ENCODE peak calls at places on chromosomes 2 and 18, in nine cellular contexts. One of them, this sample, is unnamed.

GRCh38 chr18:35526476-35527120 is 28.8 kb upstream of the INO80C start:
- DNase-seq in SHP77: no peak
- DNase-seq in A172: no peak
- DNase-seq in AG09319: no peak
- DNase-seq in activated T-cell treated with anti-CD3 and anti-CD28 coated beads, Interleukin-2, amount 50 U/mL, for 1 hour: no peak
- DNase-seq in dorsolateral prefrontal cortex: no peak
- DNase-seq in LoVo: no peak
- DNase-seq in NCI-H446 treated with DMSO at 0.1 percent for 48 hours: no peak
- DNase-seq in frontal cortex: no peak
- DNase-seq in this sample: no peak

GRCh38 chr2:156459720-156460119 is 23.5 kb downstream of the GPD2 start:
- DNase-seq in SHP77: no peak
- DNase-seq in dorsolateral prefrontal cortex: no peak
- DNase-seq in NCI-H446 treated with DMSO at 0.1 percent for 48 hours: no peak
- DNase-seq in LoVo: no peak
- DNase-seq in activated T-cell treated with anti-CD3 and anti-CD28 coated beads, Interleukin-2, amount 50 U/mL, for 1 hour: no peak
- DNase-seq in A172: no peak
- DNase-seq in frontal cortex: no peak
- DNase-seq in AG09319: no peak
- DNase-seq in this sample: no peak

GRCh38 chr18:70454705-70455322 is 166.0 kb downstream of the SOCS6 start:
- DNase-seq in LoVo: peak; percentile 66
- DNase-seq in SHP77: peak; percentile 48
- DNase-seq in AG09319: peak; percentile 24
- DNase-seq in NCI-H446 treated with DMSO at 0.1 percent for 48 hours: no peak
- DNase-seq in dorsolateral prefrontal cortex: no peak
- DNase-seq in activated T-cell treated with anti-CD3 and anti-CD28 coated beads, Interleukin-2, amount 50 U/mL, for 1 hour: no peak
- DNase-seq in frontal cortex: no peak
- DNase-seq in A172: peak; percentile 62
- DNase-seq in this sample: peak; percentile 73

GRCh38 chr18:2655954-2656236 is 369 bp downstream of the SMCHD1 start:
- DNase-seq in AG09319: no peak
- DNase-seq in A172: no peak
- DNase-seq in activated T-cell treated with anti-CD3 and anti-CD28 coated beads, Interleukin-2, amount 50 U/mL, for 1 hour: no peak
- DNase-seq in SHP77: no peak
- DNase-seq in frontal cortex: no peak
- DNase-seq in NCI-H446 treated with DMSO at 0.1 percent for 48 hours: no peak
- DNase-seq in LoVo: no peak
- DNase-seq in dorsolateral prefrontal cortex: no peak
- DNase-seq in this sample: no peak

GRCh38 chr18:9824474-9824832 is 61.3 kb upstream of the TXNDC2 start:
- DNase-seq in frontal cortex: no peak
- DNase-seq in NCI-H446 treated with DMSO at 0.1 percent for 48 hours: no peak
- DNase-seq in A172: no peak
- DNase-seq in dorsolateral prefrontal cortex: no peak
- DNase-seq in SHP77: no peak
- DNase-seq in AG09319: peak; percentile 64
- DNase-seq in activated T-cell treated with anti-CD3 and anti-CD28 coated beads, Interleukin-2, amount 50 U/mL, for 1 hour: no peak
- DNase-seq in LoVo: peak; percentile 51
- DNase-seq in this sample: no peak

GRCh38 chr2:28408764-28409599 is 16.3 kb downstream of the FOSL2 start:
- DNase-seq in NCI-H446 treated with DMSO at 0.1 percent for 48 hours: no peak
- DNase-seq in LoVo: peak; percentile 66
- DNase-seq in AG09319: no peak
- DNase-seq in A172: peak; percentile 100
- DNase-seq in SHP77: no peak
- DNase-seq in dorsolateral prefrontal cortex: no peak
- DNase-seq in frontal cortex: no peak
- DNase-seq in activated T-cell treated with anti-CD3 and anti-CD28 coated beads, Interleukin-2, amount 50 U/mL, for 1 hour: peak; percentile 68
- DNase-seq in this sample: no peak

GRCh38 chr2:43331428-43331827 is 105.0 kb upstream of the ZFP36L2 start:
- DNase-seq in LoVo: no peak
- DNase-seq in AG09319: no peak
- DNase-seq in activated T-cell treated with anti-CD3 and anti-CD28 coated beads, Interleukin-2, amount 50 U/mL, for 1 hour: no peak
- DNase-seq in SHP77: no peak
- DNase-seq in frontal cortex: no peak
- DNase-seq in dorsolateral prefrontal cortex: no peak
- DNase-seq in A172: no peak
- DNase-seq in NCI-H446 treated with DMSO at 0.1 percent for 48 hours: no peak
- DNase-seq in this sample: no peak

GRCh38 chr2:128306931-128307460 is 11.7 kb downstream of the HS6ST1 start:
- DNase-seq in A172: no peak
- DNase-seq in dorsolateral prefrontal cortex: peak; percentile 28
- DNase-seq in SHP77: no peak
- DNase-seq in frontal cortex: no peak
- DNase-seq in AG09319: no peak
- DNase-seq in activated T-cell treated with anti-CD3 and anti-CD28 coated beads, Interleukin-2, amount 50 U/mL, for 1 hour: no peak
- DNase-seq in NCI-H446 treated with DMSO at 0.1 percent for 48 hours: no peak
- DNase-seq in LoVo: no peak
- DNase-seq in this sample: no peak

GRCh38 chr2:239285071-239285931 is 115.5 kb downstream of the HDAC4 start:
- DNase-seq in NCI-H446 treated with DMSO at 0.1 percent for 48 hours: no peak
- DNase-seq in A172: no peak
- DNase-seq in LoVo: peak; percentile 6
- DNase-seq in AG09319: no peak
- DNase-seq in frontal cortex: no peak
- DNase-seq in SHP77: no peak
- DNase-seq in dorsolateral prefrontal cortex: peak; percentile 54
- DNase-seq in activated T-cell treated with anti-CD3 and anti-CD28 coated beads, Interleukin-2, amount 50 U/mL, for 1 hour: peak; percentile 54
- DNase-seq in this sample: no peak

GRCh38 chr2:69184224-69184623 is 171.2 kb downstream of the ANTXR1 start:
- DNase-seq in NCI-H446 treated with DMSO at 0.1 percent for 48 hours: no peak
- DNase-seq in A172: no peak
- DNase-seq in activated T-cell treated with anti-CD3 and anti-CD28 coated beads, Interleukin-2, amount 50 U/mL, for 1 hour: no peak
- DNase-seq in dorsolateral prefrontal cortex: no peak
- DNase-seq in frontal cortex: no peak
- DNase-seq in AG09319: peak; percentile 59
- DNase-seq in SHP77: no peak
- DNase-seq in LoVo: no peak
- DNase-seq in this sample: no peak

GRCh38 chr2:233142355-233142897 is 82.3 kb downstream of the INPP5D start:
- DNase-seq in NCI-H446 treated with DMSO at 0.1 percent for 48 hours: no peak
- DNase-seq in dorsolateral prefrontal cortex: no peak
- DNase-seq in SHP77: no peak
- DNase-seq in LoVo: no peak
- DNase-seq in AG09319: no peak
- DNase-seq in A172: no peak
- DNase-seq in activated T-cell treated with anti-CD3 and anti-CD28 coated beads, Interleukin-2, amount 50 U/mL, for 1 hour: no peak
- DNase-seq in frontal cortex: no peak
- DNase-seq in this sample: no peak

GRCh38 chr2:74405994-74406583 is 15.3 kb downstream of the C2orf81 start:
- DNase-seq in frontal cortex: no peak
- DNase-seq in A172: peak; percentile 80
- DNase-seq in LoVo: no peak
- DNase-seq in AG09319: no peak
- DNase-seq in SHP77: no peak
- DNase-seq in dorsolateral prefrontal cortex: no peak
- DNase-seq in activated T-cell treated with anti-CD3 and anti-CD28 coated beads, Interleukin-2, amount 50 U/mL, for 1 hour: no peak
- DNase-seq in NCI-H446 treated with DMSO at 0.1 percent for 48 hours: no peak
- DNase-seq in this sample: no peak

GRCh38 chr2:208948073-208948472 is 475.8 kb upstream of the MAP2 start:
- DNase-seq in NCI-H446 treated with DMSO at 0.1 percent for 48 hours: no peak
- DNase-seq in AG09319: no peak
- DNase-seq in activated T-cell treated with anti-CD3 and anti-CD28 coated beads, Interleukin-2, amount 50 U/mL, for 1 hour: no peak
- DNase-seq in SHP77: no peak
- DNase-seq in frontal cortex: no peak
- DNase-seq in A172: no peak
- DNase-seq in dorsolateral prefrontal cortex: no peak
- DNase-seq in LoVo: no peak
- DNase-seq in this sample: no peak

GRCh38 chr2:9240745-9241144 is 34.1 kb downstream of the ASAP2 start:
- DNase-seq in NCI-H446 treated with DMSO at 0.1 percent for 48 hours: no peak
- DNase-seq in A172: peak; percentile 22
- DNase-seq in AG09319: no peak
- DNase-seq in SHP77: no peak
- DNase-seq in LoVo: peak; percentile 24
- DNase-seq in activated T-cell treated with anti-CD3 and anti-CD28 coated beads, Interleukin-2, amount 50 U/mL, for 1 hour: no peak
- DNase-seq in frontal cortex: no peak
- DNase-seq in dorsolateral prefrontal cortex: no peak
- DNase-seq in this sample: no peak

GRCh38 chr2:12457831-12458230 is 258.9 kb upstream of the TRIB2 start:
- DNase-seq in frontal cortex: no peak
- DNase-seq in dorsolateral prefrontal cortex: no peak
- DNase-seq in NCI-H446 treated with DMSO at 0.1 percent for 48 hours: no peak
- DNase-seq in activated T-cell treated with anti-CD3 and anti-CD28 coated beads, Interleukin-2, amount 50 U/mL, for 1 hour: no peak
- DNase-seq in A172: no peak
- DNase-seq in SHP77: peak; percentile 59
- DNase-seq in LoVo: no peak
- DNase-seq in AG09319: no peak
- DNase-seq in this sample: no peak

GRCh38 chr2:141959941-141960340 is 170.9 kb downstream of the LRP1B start:
- DNase-seq in NCI-H446 treated with DMSO at 0.1 percent for 48 hours: no peak
- DNase-seq in AG09319: no peak
- DNase-seq in frontal cortex: no peak
- DNase-seq in A172: no peak
- DNase-seq in LoVo: no peak
- DNase-seq in activated T-cell treated with anti-CD3 and anti-CD28 coated beads, Interleukin-2, amount 50 U/mL, for 1 hour: no peak
- DNase-seq in SHP77: no peak
- DNase-seq in dorsolateral prefrontal cortex: no peak
- DNase-seq in this sample: no peak

GRCh38 chr2:13009027-13009426 is 292.3 kb downstream of the TRIB2 start:
- DNase-seq in frontal cortex: no peak
- DNase-seq in SHP77: no peak
- DNase-seq in activated T-cell treated with anti-CD3 and anti-CD28 coated beads, Interleukin-2, amount 50 U/mL, for 1 hour: no peak
- DNase-seq in dorsolateral prefrontal cortex: no peak
- DNase-seq in AG09319: no peak
- DNase-seq in NCI-H446 treated with DMSO at 0.1 percent for 48 hours: no peak
- DNase-seq in A172: peak; percentile 13
- DNase-seq in LoVo: no peak
- DNase-seq in this sample: no peak

GRCh38 chr2:29612568-29612967 is 308.8 kb downstream of the ALK start:
- DNase-seq in AG09319: no peak
- DNase-seq in activated T-cell treated with anti-CD3 and anti-CD28 coated beads, Interleukin-2, amount 50 U/mL, for 1 hour: no peak
- DNase-seq in A172: no peak
- DNase-seq in SHP77: no peak
- DNase-seq in dorsolateral prefrontal cortex: no peak
- DNase-seq in NCI-H446 treated with DMSO at 0.1 percent for 48 hours: no peak
- DNase-seq in frontal cortex: no peak
- DNase-seq in LoVo: no peak
- DNase-seq in this sample: no peak

GRCh38 chr2:19525313-19525712 is 166.9 kb upstream of the OSR1 start:
- DNase-seq in AG09319: no peak
- DNase-seq in SHP77: no peak
- DNase-seq in A172: no peak
- DNase-seq in NCI-H446 treated with DMSO at 0.1 percent for 48 hours: no peak
- DNase-seq in activated T-cell treated with anti-CD3 and anti-CD28 coated beads, Interleukin-2, amount 50 U/mL, for 1 hour: no peak
- DNase-seq in dorsolateral prefrontal cortex: no peak
- DNase-seq in frontal cortex: no peak
- DNase-seq in LoVo: no peak
- DNase-seq in this sample: no peak

GRCh38 chr2:81148323-81148722 is 843.8 kb upstream of the LRRTM1 start:
- DNase-seq in AG09319: no peak
- DNase-seq in activated T-cell treated with anti-CD3 and anti-CD28 coated beads, Interleukin-2, amount 50 U/mL, for 1 hour: no peak
- DNase-seq in A172: no peak
- DNase-seq in SHP77: no peak
- DNase-seq in frontal cortex: no peak
- DNase-seq in dorsolateral prefrontal cortex: no peak
- DNase-seq in LoVo: no peak
- DNase-seq in NCI-H446 treated with DMSO at 0.1 percent for 48 hours: no peak
- DNase-seq in this sample: no peak

GRCh38 chr2:235570256-235570655 is 76.4 kb downstream of the AGAP1 start:
- DNase-seq in AG09319: no peak
- DNase-seq in A172: peak; percentile 33
- DNase-seq in NCI-H446 treated with DMSO at 0.1 percent for 48 hours: no peak
- DNase-seq in activated T-cell treated with anti-CD3 and anti-CD28 coated beads, Interleukin-2, amount 50 U/mL, for 1 hour: no peak
- DNase-seq in dorsolateral prefrontal cortex: no peak
- DNase-seq in LoVo: peak; percentile 35
- DNase-seq in SHP77: no peak
- DNase-seq in frontal cortex: no peak
- DNase-seq in this sample: no peak

GRCh38 chr2:212928681-212929080 is 222.7 kb downstream of the IKZF2 start:
- DNase-seq in AG09319: peak; percentile 53
- DNase-seq in frontal cortex: no peak
- DNase-seq in activated T-cell treated with anti-CD3 and anti-CD28 coated beads, Interleukin-2, amount 50 U/mL, for 1 hour: no peak
- DNase-seq in NCI-H446 treated with DMSO at 0.1 percent for 48 hours: no peak
- DNase-seq in LoVo: no peak
- DNase-seq in dorsolateral prefrontal cortex: no peak
- DNase-seq in SHP77: no peak
- DNase-seq in A172: no peak
- DNase-seq in this sample: no peak

GRCh38 chr2:57973621-57974186 is 72.9 kb upstream of the VRK2 start:
- DNase-seq in activated T-cell treated with anti-CD3 and anti-CD28 coated beads, Interleukin-2, amount 50 U/mL, for 1 hour: no peak
- DNase-seq in SHP77: no peak
- DNase-seq in frontal cortex: no peak
- DNase-seq in AG09319: no peak
- DNase-seq in NCI-H446 treated with DMSO at 0.1 percent for 48 hours: no peak
- DNase-seq in LoVo: no peak
- DNase-seq in dorsolateral prefrontal cortex: no peak
- DNase-seq in A172: no peak
- DNase-seq in this sample: no peak